ENCODE peak calls at places on chromosome 6, in six cellular contexts. I is K562, A is upper lobe of left lung, V is GM12878, N is HCT116, S is HepG2. L is an unnamed sample.
A peak's percentile ranks its signal among the peaks of the same experiment; 100 is the strongest.

GRCh38 chr6:33507261-33507660 is 52.9 kb downstream of the ZBTB9 start:
- ATAC-seq in V (no peak), N (no peak), I (no peak), A (no peak), S (no peak), L (no peak)

GRCh38 chr6:162636167-162636566 is 91.4 kb downstream of the PRKN start:
- ATAC-seq in I (no peak), V (no peak), S (no peak), A (no peak), N (no peak), L (no peak)

GRCh38 chr6:169296170-169296569 is 42.5 kb upstream of the THBS2 start:
- ATAC-seq in N (no peak), V (no peak), I (no peak), S (peak; percentile 30), A (no peak), L (no peak)

GRCh38 chr6:71043902-71044301 is 87.0 kb upstream of the B3GAT2 start:
- ATAC-seq in A (no peak), V (peak; percentile 43), S (peak; percentile 45), I (peak; percentile 41), N (peak; percentile 74), L (no peak)

GRCh38 chr6:132687306-132687705 is 26.5 kb downstream of the VNN1 start:
- ATAC-seq in S (no peak), N (no peak), V (no peak), A (no peak), I (no peak), L (no peak)

GRCh38 chr6:83536034-83536646 is 23.8 kb downstream of the PRSS35 start:
- ATAC-seq in A (no peak), N (peak; percentile 85), V (peak; percentile 86), S (peak; percentile 73), I (peak; percentile 87), L (no peak)

GRCh38 chr6:135390450-135390849 is 107.1 kb downstream of the AHI1 start:
- ATAC-seq in S (no peak), V (peak; percentile 25), I (no peak), N (no peak), A (no peak), L (no peak)

GRCh38 chr6:109791301-109791700 is 100.2 kb downstream of the FIG4 start:
- ATAC-seq in S (no peak), V (no peak), A (no peak), N (no peak), I (peak; percentile 75), L (no peak)

GRCh38 chr6:166526937-166527336 is 59.5 kb downstream of the RAMACL start:
- ATAC-seq in V (no peak), I (no peak), N (no peak), S (no peak), A (no peak), L (no peak)

GRCh38 chr6:1678201-1678600 is 68.5 kb downstream of the FOXC1 start:
- ATAC-seq in N (no peak), A (no peak), V (no peak), I (no peak), S (no peak), L (no peak)

GRCh38 chr6:52262620-52263344 is 18.5 kb upstream of the IL17F start:
- ATAC-seq in I (no peak), S (no peak), N (no peak), V (no peak), A (no peak), L (no peak)

GRCh38 chr6:111338843-111339242 is 144.2 kb downstream of the REV3L start:
- ATAC-seq in S (no peak), V (peak; percentile 99), N (no peak), I (no peak), A (no peak), L (no peak)

GRCh38 chr6:14442250-14442649 is 324.7 kb downstream of the CD83 start:
- ATAC-seq in A (no peak), N (no peak), I (peak; percentile 35), V (no peak), S (no peak), L (no peak)

GRCh38 chr6:169427856-169428255 is 174.2 kb upstream of the THBS2 start:
- ATAC-seq in N (peak; percentile 40), I (no peak), S (peak; percentile 20), A (no peak), V (no peak), L (peak; percentile 64)

GRCh38 chr6:167667204-167668018 is 159.3 kb upstream of the AFDN start:
- ATAC-seq in S (peak; percentile 16), V (no peak), A (no peak), I (peak; percentile 36), N (no peak), L (no peak)

GRCh38 chr6:111632468-111633247 is 27.0 kb upstream of the TRAF3IP2 start:
- ATAC-seq in S (peak; percentile 52), N (no peak), A (no peak), V (no peak), I (peak; percentile 52), L (no peak)

GRCh38 chr6:36805917-36806316 is 33.3 kb downstream of the CPNE5 start:
- ATAC-seq in N (peak; percentile 21), S (peak; percentile 71), I (peak; percentile 73), A (no peak), V (peak; percentile 42), L (no peak)

GRCh38 chr6:55433446-55434130 is 106.3 kb downstream of the GFRAL start:
- ATAC-seq in N (no peak), A (no peak), I (no peak), V (no peak), S (no peak), L (no peak)

GRCh38 chr6:158958504-158959386 is 41.3 kb downstream of the RSPH3 start:
- ATAC-seq in I (peak; percentile 66), N (peak; percentile 62), A (peak; percentile 65), S (peak; percentile 77), V (peak; percentile 86), L (no peak)

GRCh38 chr6:113879186-113880096 is 22.3 kb downstream of the MARCKS start:
- ATAC-seq in I (peak; percentile 99), S (peak; percentile 100), V (peak; percentile 99), N (peak; percentile 100), A (peak; percentile 87), L (peak; percentile 92)

DNA sequence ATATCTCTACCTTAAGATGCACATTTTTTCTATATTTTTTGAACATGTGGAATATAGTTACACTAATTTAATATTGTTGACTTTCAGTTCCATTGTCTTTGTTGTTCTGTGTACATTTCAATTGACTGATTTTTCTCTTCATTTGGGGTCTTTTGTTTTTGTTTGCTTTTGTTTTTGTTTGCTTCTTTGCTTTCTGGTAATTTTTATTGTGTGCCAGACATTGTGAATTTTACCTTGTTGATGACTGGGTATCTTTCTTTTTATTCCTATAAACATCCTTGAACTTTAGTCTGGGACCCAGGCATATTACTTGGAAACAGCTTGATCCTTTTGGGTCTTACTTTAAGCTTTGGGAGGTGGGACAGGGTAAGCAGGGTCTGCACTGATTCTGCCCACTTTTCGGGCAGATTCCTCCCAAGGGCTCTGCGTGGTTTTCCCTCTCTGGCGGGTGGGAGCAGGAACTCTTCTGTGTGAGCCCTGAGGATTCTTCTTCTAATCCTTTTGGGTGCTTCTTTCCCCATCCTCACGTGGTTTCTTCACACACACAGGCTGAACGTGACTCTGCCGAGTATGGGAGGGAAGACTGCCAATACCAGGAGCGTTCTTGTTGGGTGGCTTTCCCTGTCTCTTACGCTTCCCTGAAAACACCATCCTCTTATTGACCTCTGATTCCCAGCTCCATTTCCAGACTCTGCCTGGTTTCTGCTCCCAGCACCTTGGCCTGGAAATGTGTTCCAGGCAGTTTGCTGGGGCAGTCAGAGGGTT is 200.5 kb downstream of the ARID1B start:
- ATAC-seq in N (no peak), S (no peak), I (peak; percentile 20), A (no peak), V (no peak), L (peak; percentile 77)
- TF ChIP-seq POLR2AphosphoS5 in N (no peak), S (no peak), I (no peak), A (no peak), V (no peak), L (peak; percentile 51)

GRCh38 chr6:106629859-106630163 is 433 bp downstream of the QRSL1 start:
- ATAC-seq in S (no peak), I (peak; percentile 26), V (no peak), N (no peak), A (no peak), L (no peak)

GRCh38 chr6:106631356-106631755 is 2.0 kb downstream of the QRSL1 start:
- ATAC-seq in V (no peak), S (no peak), I (no peak), A (no peak), N (no peak), L (no peak)

GRCh38 chr6:106630366-106630765 is 988 bp downstream of the QRSL1 start:
- ATAC-seq in S (no peak), N (no peak), V (peak; percentile 56), I (peak; percentile 31), A (no peak), L (no peak)

GRCh38 chr6:106628658-106629102 is 618 bp downstream of the RTN4IP1 start:
- ATAC-seq in S (peak; percentile 58), I (peak; percentile 53), V (peak; percentile 4), A (no peak), N (peak; percentile 17), L (no peak)

DNA sequence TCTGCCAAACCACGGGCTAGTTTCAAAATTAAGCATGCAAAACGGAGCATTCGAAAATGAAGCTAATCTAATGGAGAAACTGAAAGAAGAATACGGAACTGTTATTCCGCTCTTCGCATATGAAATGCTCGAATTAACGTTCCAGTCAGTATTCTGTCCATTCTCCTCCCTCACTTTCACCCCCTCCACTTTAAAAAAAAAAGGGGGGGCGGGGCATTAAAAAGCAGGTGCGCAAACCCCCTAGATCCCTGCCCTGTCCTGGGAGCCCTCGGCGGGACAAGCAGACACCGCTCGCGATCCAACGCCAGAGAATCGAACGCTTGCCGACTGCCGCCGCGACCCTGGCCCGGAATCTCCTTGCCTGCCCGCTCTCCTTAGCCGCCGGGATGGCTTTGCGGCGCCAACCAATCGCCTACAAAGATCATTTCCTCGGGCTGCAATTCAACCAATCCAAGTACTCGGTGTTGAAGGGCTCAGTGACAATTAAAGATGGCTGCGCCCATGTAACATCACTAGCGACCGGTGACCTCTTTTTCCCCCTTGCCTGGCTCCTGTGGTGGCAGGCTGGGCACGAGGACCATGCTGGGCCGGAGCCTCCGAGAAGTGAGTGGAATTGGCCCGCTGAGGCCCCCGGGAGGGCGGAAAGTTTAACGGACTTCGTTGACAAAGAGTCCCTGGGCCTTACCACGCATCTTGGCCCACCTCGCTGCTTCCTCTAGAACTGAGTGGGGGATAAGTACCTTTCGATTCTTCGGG is at the start of the genes QRSL1 and RTN4IP1:
- ATAC-seq in I (peak; percentile 93), A (peak; percentile 97), S (peak; percentile 98), N (peak; percentile 89), V (peak; percentile 89), L (peak; percentile 99)
- TF ChIP-seq POLR2A in I (peak; percentile 82), A (peak; percentile 64), S (peak; percentile 64), N (peak; percentile 58), V (peak; percentile 81), L (no peak)

GRCh38 chr6:126913658-126914057 is 204.8 kb upstream of the RSPO3 start:
- ATAC-seq in V (no peak), A (no peak), I (no peak), S (no peak), N (no peak), L (no peak)
- TF ChIP-seq POLR2AphosphoS5 in V (no peak), A (no peak), I (no peak), S (no peak), N (no peak), L (no peak)

GRCh38 chr6:24494726-24495515 is at the start of gene ALDH5A1:
- ATAC-seq in A (peak; percentile 75), N (peak; percentile 85), I (peak; percentile 89), V (peak; percentile 86), S (peak; percentile 87), L (peak; percentile 86)
- TF ChIP-seq POLR2A in A (peak; percentile 52), N (no peak), I (peak; percentile 54), V (peak; percentile 71), S (peak; percentile 87), L (no peak)

GRCh38 chr6:30682181-30683117 is 4.0 kb downstream of the PPP1R18 start:
- ATAC-seq in I (peak; percentile 66), N (peak; percentile 26), A (peak; percentile 76), S (no peak), V (peak; percentile 45), L (peak; percentile 76)
- TF ChIP-seq POLR2AphosphoS5 in I (peak; percentile 54), N (peak; percentile 57), A (peak; percentile 76), S (no peak), V (peak; percentile 82), L (peak; percentile 90)